ENCODE peak calls at places on chromosome 9, in ten cellular contexts. O is BE2C, J is kidney epithelial cell, Y is mesothelial cell of epicardium, C is nephron progenitor cell, A is uterus, G is psoas muscle, Z is fibroblast of pulmonary artery, Q is astrocyte of the spinal cord, R is dorsolateral prefrontal cortex. V is an unnamed sample.

GRCh38 chr9:132935021-132935420 is 9.4 kb downstream of the TSC1 start:
- DNase-seq in Y (no peak), J (no peak), Q (no peak), Z (no peak), O (no peak), R (no peak), A (no peak), G (no peak), C (no peak), V (no peak)

GRCh38 chr9:124291801-124292396 is 34.1 kb downstream of the NEK6 start:
- DNase-seq in A (no peak), J (no peak), G (no peak), Y (no peak), Z (no peak), R (no peak), O (no peak), C (no peak), Q (no peak), V (no peak)

GRCh38 chr9:82512724-82513123 is 524.2 kb downstream of the SPATA31D1 start:
- DNase-seq in C (no peak), A (no peak), J (no peak), R (no peak), O (no peak), G (no peak), Q (no peak), Y (no peak), Z (no peak), V (no peak)

GRCh38 chr9:31969552-31969951 is 414.9 kb upstream of the ACO1 start:
- DNase-seq in R (no peak), Y (no peak), J (no peak), Q (no peak), G (no peak), C (no peak), Z (no peak), A (no peak), O (no peak), V (no peak)

GRCh38 chr9:84339951-84340350 is 607 bp downstream of the SLC28A3 start:
- DNase-seq in R (no peak), Z (no peak), Y (no peak), O (no peak), Q (peak), J (peak), G (no peak), C (no peak), A (no peak), V (no peak)

GRCh38 chr9:122857810-122858209 is 29.4 kb upstream of the PDCL start:
- DNase-seq in G (no peak), Y (no peak), Q (no peak), C (no peak), J (no peak), R (no peak), O (no peak), Z (no peak), A (no peak), V (no peak)

GRCh38 chr9:124761196-124761595 is 9.9 kb downstream of the NR6A1 start:
- DNase-seq in C (no peak), Z (no peak), Q (no peak), A (no peak), R (no peak), J (no peak), G (no peak), Y (no peak), O (no peak), V (no peak)

GRCh38 chr9:130343445-130343918 is 77.9 kb downstream of the HMCN2 start:
- DNase-seq in G (no peak), R (no peak), Q (no peak), A (no peak), Z (no peak), J (no peak), O (peak), C (peak), Y (peak), V (no peak)

GRCh38 chr9:97645720-97646119 is 12.1 kb downstream of the NCBP1 start:
- DNase-seq in Z (no peak), Y (no peak), C (no peak), A (no peak), J (no peak), O (no peak), G (no peak), R (no peak), Q (no peak), V (no peak)

GRCh38 chr9:95505676-95506437 is 10.9 kb downstream of the PTCH1 start:
- DNase-seq in R (no peak), J (no peak), Q (peak), Z (peak), A (peak), O (peak), G (peak), Y (peak), C (peak), V (no peak)

GRCh38 chr9:129778469-129778868 is 24.5 kb upstream of the TOR1B start:
- DNase-seq in A (no peak), R (no peak), Q (no peak), Z (no peak), O (no peak), J (no peak), C (no peak), Y (no peak), G (no peak), V (no peak)

GRCh38 chr9:94804917-94805544 is 78.5 kb downstream of the AOPEP start:
- DNase-seq in G (no peak), Z (no peak), A (no peak), O (no peak), J (no peak), Y (no peak), C (no peak), Q (no peak), R (no peak), V (no peak)

GRCh38 chr9:119283118-119283794 is 86.0 kb downstream of the BRINP1 start:
- DNase-seq in R (peak), Q (no peak), Y (no peak), A (no peak), C (peak), O (no peak), G (no peak), Z (no peak), J (peak), V (no peak)

GRCh38 chr9:109499631-109500120 is 1.6 kb upstream of the PTPN3 start:
- DNase-seq in Y (peak), C (peak), O (peak), J (no peak), R (no peak), Z (peak), A (no peak), G (peak), Q (no peak), V (no peak)

GRCh38 chr9:137832191-137832700 is 45.3 kb upstream of the CACNA1B start:
- DNase-seq in C (no peak), G (no peak), O (no peak), Q (no peak), J (no peak), Y (no peak), A (no peak), Z (no peak), R (no peak), V (no peak)

GRCh38 chr9:126704157-126704941 is 90.6 kb downstream of the LMX1B start:
- DNase-seq in A (peak), Z (peak), G (no peak), C (no peak), O (peak), Y (peak), Q (peak), R (peak), J (peak), V (no peak)

GRCh38 chr9:3528466-3528865 is 2.7 kb upstream of the RFX3 start:
- DNase-seq in C (no peak), R (no peak), Z (no peak), A (no peak), O (no peak), Q (no peak), Y (no peak), J (no peak), G (no peak), V (no peak)

GRCh38 chr9:22044583-22044982 is 35.5 kb upstream of the CDKN2B start:
- DNase-seq in G (no peak), Y (no peak), O (no peak), Z (peak), C (no peak), A (no peak), Q (peak), R (no peak), J (peak), V (no peak)

GRCh38 chr9:23423999-23424398 is 402.0 kb downstream of the ELAVL2 start:
- DNase-seq in J (no peak), G (no peak), Y (no peak), R (no peak), Z (no peak), O (no peak), Q (no peak), C (no peak), A (no peak), V (no peak)

GRCh38 chr9:114027159-114027895 is 50.8 kb downstream of the AMBP start:
- DNase-seq in Z (no peak), Y (no peak), O (no peak), G (no peak), A (peak), R (no peak), J (no peak), C (no peak), Q (no peak), V (no peak)

GRCh38 chr9:23945897-23946296 is 119.9 kb upstream of the ELAVL2 start:
- DNase-seq in R (no peak), G (no peak), Z (no peak), J (no peak), A (no peak), Y (no peak), Q (no peak), O (no peak), C (no peak), V (no peak)

GRCh38 chr9:15714746-15715145 is 161.9 kb downstream of the CCDC171 start:
- DNase-seq in G (no peak), J (no peak), Q (no peak), A (no peak), C (no peak), Z (no peak), R (no peak), Y (no peak), O (no peak), V (peak)

GRCh38 chr9:101508203-101508602 is 25.4 kb upstream of the RNF20 start:
- DNase-seq in J (no peak), O (no peak), Q (no peak), A (no peak), Y (no peak), G (no peak), C (no peak), Z (peak), R (no peak), V (no peak)

GRCh38 chr9:36258170-36258988 is at the start of gene GNE:
- DNase-seq in R (peak), G (peak), Z (peak), J (peak), C (peak), O (peak), A (peak), Q (peak), Y (peak), V (peak)

GRCh38 chr9:100426532-100427365 is at the start of gene MSANTD3:
- DNase-seq in J (no peak), A (peak), R (no peak), G (peak), O (peak), Q (peak), Z (peak), Y (peak), C (peak), V (no peak)

GRCh38 chr9:132631280-132631679 is 38.5 kb downstream of the DDX31 start:
- DNase-seq in A (no peak), J (peak), Y (no peak), G (no peak), C (no peak), O (no peak), Z (no peak), Q (peak), R (no peak), V (no peak)

GRCh38 chr9:109444771-109445320 is 53.3 kb downstream of the PTPN3 start:
- DNase-seq in C (no peak), Z (no peak), Q (no peak), R (no peak), J (no peak), O (no peak), Y (no peak), A (no peak), G (no peak), V (no peak)

GRCh38 chr9:71990466-71990865 is 69.9 kb downstream of the C9orf57 start:
- DNase-seq in G (no peak), R (no peak), Y (no peak), J (no peak), O (peak), Z (no peak), C (no peak), A (no peak), Q (no peak), V (no peak)

GRCh38 chr9:137172907-137173794 is 1.3 kb upstream of the TMEM210 start:
- DNase-seq in O (no peak), Y (no peak), C (no peak), A (no peak), Z (no peak), G (no peak), J (no peak), R (no peak), Q (no peak), V (no peak)

GRCh38 chr9:134234001-134234660 is 69.8 kb upstream of the RNU6ATAC start:
- DNase-seq in O (no peak), J (no peak), Z (no peak), C (no peak), Y (no peak), G (no peak), A (no peak), Q (no peak), R (no peak), V (no peak)

GRCh38 chr9:93248373-93248772 is 64.4 kb downstream of the WNK2 start:
- DNase-seq in J (no peak), O (no peak), G (peak), A (no peak), R (no peak), Y (no peak), C (no peak), Z (no peak), Q (no peak), V (no peak)

GRCh38 chr9:32665101-32665500 is 29.6 kb upstream of the TAF1L start:
- DNase-seq in O (no peak), A (no peak), Q (peak), Y (no peak), R (no peak), Z (peak), J (no peak), G (no peak), C (no peak), V (no peak)

GRCh38 chr9:87622936-87623335 is 103.0 kb upstream of the CTSL start:
- DNase-seq in J (no peak), Q (peak), A (no peak), Z (no peak), Y (no peak), C (no peak), O (no peak), R (no peak), G (no peak), V (no peak)

GRCh38 chr9:14532716-14533115 is 160.5 kb downstream of the ZDHHC21 start:
- DNase-seq in C (no peak), J (no peak), Z (no peak), O (no peak), G (no peak), Q (no peak), A (no peak), Y (no peak), R (no peak), V (no peak)

GRCh38 chr9:125749287-125749935 is 2.2 kb downstream of the PBX3 start:
- DNase-seq in A (no peak), Z (no peak), Q (peak), Y (no peak), R (no peak), C (no peak), G (no peak), J (no peak), O (no peak), V (no peak)

GRCh38 chr9:7081065-7081600 is 323.4 kb downstream of the KDM4C start:
- DNase-seq in Y (no peak), C (no peak), Q (no peak), Z (no peak), J (no peak), R (no peak), O (no peak), G (no peak), A (no peak), V (no peak)

GRCh38 chr9:93562157-93562556 is 14.2 kb upstream of the PHF2 start:
- DNase-seq in O (no peak), G (no peak), R (no peak), A (no peak), Z (no peak), J (no peak), C (no peak), Q (no peak), Y (no peak), V (no peak)

GRCh38 chr9:94014845-94015244 is 59.7 kb upstream of the BARX1 start:
- DNase-seq in R (no peak), G (no peak), O (no peak), Y (no peak), C (no peak), J (no peak), Z (no peak), A (no peak), Q (no peak), V (no peak)

GRCh38 chr9:108105885-108106284 is 616.3 kb upstream of the KLF4 start:
- DNase-seq in O (no peak), A (no peak), Y (no peak), G (no peak), Q (no peak), Z (no peak), J (no peak), C (peak), R (no peak), V (no peak)
- TF ChIP-seq CTCF in O (no peak), A (no peak), Y (no peak), G (no peak), Q (no peak), Z (no peak), J (no peak), C (no peak), R (no peak), V (no peak)

GRCh38 chr9:34594177-34594576 is 4.7 kb upstream of the CNTFR start:
- DNase-seq in R (no peak), Q (no peak), C (no peak), Y (no peak), J (no peak), A (peak), O (no peak), Z (no peak), G (peak), V (no peak)
- TF ChIP-seq CTCF in R (no peak), Q (no peak), C (no peak), Y (no peak), J (no peak), A (no peak), O (no peak), Z (no peak), G (no peak), V (no peak)

DNA sequence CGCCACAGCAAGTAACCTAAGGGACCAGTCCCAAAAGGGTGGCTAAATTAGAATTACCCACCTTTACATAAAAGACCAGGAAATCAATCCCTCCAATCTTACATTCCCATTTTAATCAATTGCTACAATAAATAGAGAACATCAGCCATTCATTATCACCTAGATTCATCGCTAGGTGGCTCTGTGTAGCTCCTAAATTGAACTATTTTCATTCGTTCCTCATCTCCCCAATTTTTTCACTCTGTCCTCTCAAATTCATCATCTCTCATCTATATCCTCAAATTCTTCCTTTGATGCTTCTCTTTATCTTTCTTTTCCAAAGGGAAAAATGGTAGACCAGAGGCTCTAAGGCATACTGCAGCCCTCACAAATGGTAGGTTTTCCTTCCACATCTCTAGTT is 108.2 kb upstream of the TNC start:
- DNase-seq in Y (no peak), Q (no peak), J (no peak), R (no peak), C (no peak), A (no peak), Z (no peak), O (no peak), G (no peak), V (no peak)
- TF ChIP-seq CTCF in Y (no peak), Q (no peak), J (no peak), R (no peak), C (peak), A (no peak), Z (no peak), O (no peak), G (no peak), V (no peak)

DNA sequence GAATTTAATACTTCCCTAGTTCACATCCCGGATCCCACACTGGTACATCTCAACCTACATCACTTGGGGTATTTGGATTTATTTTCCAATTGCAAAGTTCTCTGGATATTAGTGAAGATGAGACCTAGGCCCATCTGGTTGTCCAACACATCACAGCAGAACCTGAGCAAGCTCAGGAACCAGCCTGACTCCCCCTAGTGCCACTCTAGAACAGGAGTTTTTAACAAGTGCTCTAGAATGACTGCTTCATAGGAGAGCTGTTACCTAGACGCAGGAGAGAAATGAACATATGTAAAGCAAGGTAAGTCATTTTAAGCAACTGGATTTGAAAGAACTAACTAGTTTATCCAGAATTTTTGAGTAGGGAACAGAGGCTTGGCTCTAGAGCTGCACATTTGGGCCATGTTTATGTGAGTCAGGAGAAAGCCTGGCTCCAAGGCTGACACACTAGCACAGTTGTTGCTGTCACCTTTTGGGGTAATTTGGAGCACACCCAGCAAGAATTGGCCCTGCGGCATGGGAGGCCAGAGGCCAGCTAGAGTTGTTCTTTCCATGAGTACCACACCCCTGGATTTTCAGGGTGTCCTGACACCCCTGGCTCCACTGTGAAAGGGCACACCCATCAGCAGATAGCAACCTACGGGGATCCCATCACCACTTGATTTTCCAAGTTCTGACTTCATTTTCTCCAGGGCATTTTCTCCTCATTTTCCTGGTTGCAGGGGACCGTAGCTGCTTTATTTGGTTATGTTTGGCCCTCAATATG is 110.9 kb upstream of the LPAR1 start:
- DNase-seq in A (peak), C (no peak), R (no peak), G (peak), Q (no peak), O (no peak), Z (peak), J (no peak), Y (no peak), V (no peak)
- TF ChIP-seq CTCF in A (no peak), C (no peak), R (no peak), G (no peak), Q (peak), O (peak), Z (peak), J (no peak), Y (no peak), V (peak)

DNA sequence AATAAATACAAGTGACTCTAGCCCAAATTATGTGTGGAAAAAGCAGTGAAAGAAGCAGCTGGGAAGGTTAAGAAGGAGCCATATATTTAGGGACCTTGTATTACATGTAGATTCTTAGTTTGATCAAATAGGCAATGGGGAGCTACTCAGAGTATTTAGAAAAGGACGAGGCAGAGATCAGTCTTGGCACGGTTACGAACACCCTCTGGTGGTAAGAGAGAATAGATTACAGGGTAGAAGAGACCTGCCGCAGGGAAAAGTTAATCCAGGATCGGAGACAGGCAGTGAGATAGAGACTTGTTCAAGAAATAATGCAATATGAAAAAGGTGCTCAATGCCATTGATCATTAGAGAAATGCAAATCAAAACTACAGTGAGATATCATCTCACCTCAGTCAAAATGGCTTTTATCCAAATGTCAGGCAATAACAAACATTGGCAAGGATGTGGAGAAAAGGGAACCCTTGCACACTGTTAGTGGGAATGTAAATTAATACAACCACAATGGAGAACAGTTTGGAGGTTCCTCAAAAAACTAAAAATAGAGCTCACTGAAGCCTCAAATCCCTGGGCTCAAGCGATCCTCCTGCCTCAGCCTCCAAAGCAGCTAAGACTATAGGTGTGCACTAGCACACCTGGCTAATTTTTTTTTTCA is 12.0 kb downstream of the INIP start:
- DNase-seq in Y (no peak), A (peak), Q (peak), G (no peak), C (peak), O (peak), R (peak), Z (peak), J (no peak), V (peak)
- TF ChIP-seq CTCF in Y (no peak), A (peak), Q (peak), G (no peak), C (peak), O (peak), R (peak), Z (peak), J (peak), V (peak)

GRCh38 chr9:120362446-120362845 is 217.5 kb downstream of the CDK5RAP2 start:
- DNase-seq in Y (no peak), J (peak), C (no peak), Z (peak), Q (no peak), O (no peak), R (no peak), G (no peak), A (no peak), V (no peak)
- TF ChIP-seq CTCF in Y (no peak), J (no peak), C (no peak), Z (no peak), Q (no peak), O (no peak), R (no peak), G (no peak), A (no peak), V (no peak)

GRCh38 chr9:90013778-90014177 is 409.0 kb downstream of the GADD45G start:
- DNase-seq in G (no peak), Y (no peak), Q (no peak), A (no peak), Z (no peak), R (no peak), O (no peak), C (no peak), J (no peak), V (no peak)
- TF ChIP-seq CTCF in G (no peak), Y (no peak), Q (no peak), A (no peak), Z (no peak), R (no peak), O (no peak), C (no peak), J (no peak), V (no peak)

V was measured in HFF-Myc.